ENCODE peak calls at places on chromosomes 6 and 20, in six cellular contexts. T, O, J, H, I and U are unnamed samples.

GRCh38 chr20:57330998-57331397 is 1.4 kb downstream of the SPO11 start:
- DNase-seq in I (no peak), T (no peak), H (no peak), J (no peak), O (no peak), U (no peak)

GRCh38 chr20:44572551-44573500 is 9.6 kb upstream of the PKIG start:
- DNase-seq in J (no peak), O (no peak), T (no peak), H (no peak), I (no peak), U (no peak)

GRCh38 chr6:373773-374724 is 17.5 kb upstream of the IRF4 start:
- DNase-seq in O (no peak), I (peak), J (no peak), T (no peak), H (no peak), U (no peak)

GRCh38 chr6:159398633-159399032 is 229.4 kb downstream of the FNDC1 start:
- DNase-seq in J (no peak), O (no peak), T (no peak), H (no peak), I (no peak), U (no peak)

GRCh38 chr20:50690979-50691584 is at the start of gene RIPOR3:
- DNase-seq in J (no peak), I (peak), O (no peak), H (no peak), T (no peak), U (peak)

GRCh38 chr6:37433657-37434271 is 743 bp downstream of the CMTR1 start:
- DNase-seq in I (no peak), J (no peak), O (no peak), H (no peak), T (peak), U (peak)

GRCh38 chr6:147549531-147549930 is 41.0 kb downstream of the SAMD5 start:
- DNase-seq in J (no peak), H (no peak), I (no peak), T (no peak), O (no peak), U (no peak)

GRCh38 chr6:35601331-35602132 is 87.2 kb downstream of the FKBP5 start:
- DNase-seq in I (no peak), T (no peak), O (no peak), H (no peak), J (peak), U (no peak)

GRCh38 chr6:42629845-42630244 is 66.0 kb downstream of the UBR2 start:
- DNase-seq in H (no peak), I (no peak), O (no peak), T (no peak), J (no peak), U (no peak)

GRCh38 chr6:119347466-119348307 is 1.9 kb downstream of the MAN1A1 start:
- DNase-seq in H (no peak), O (no peak), I (peak), T (peak), J (no peak), U (peak)

GRCh38 chr6:21999012-21999528 is 297.8 kb downstream of the PRL start:
- DNase-seq in T (no peak), J (no peak), O (peak), H (no peak), I (no peak), U (no peak)

GRCh38 chr6:6633898-6634734 is 45.6 kb downstream of the LY86 start:
- DNase-seq in I (no peak), O (no peak), T (no peak), J (no peak), H (no peak), U (peak)

GRCh38 chr6:56595490-56596122 is 47.1 kb downstream of the DST start:
- DNase-seq in H (no peak), O (peak), I (no peak), J (peak), T (no peak), U (peak)

GRCh38 chr20:10434832-10435812 is at the start of gene SLX4IP:
- DNase-seq in T (peak), H (peak), I (peak), J (peak), O (peak), U (peak)

GRCh38 chr6:31791324-31792089 is 4.0 kb downstream of the VARS1 start:
- DNase-seq in O (peak), I (no peak), J (no peak), H (no peak), T (no peak), U (peak)

GRCh38 chr6:21436625-21437024 is 156.9 kb upstream of the SOX4 start:
- DNase-seq in H (no peak), T (no peak), O (no peak), J (no peak), I (no peak), U (no peak)

GRCh38 chr20:6265204-6265904 is 142.5 kb upstream of the FERMT1 start:
- DNase-seq in T (no peak), J (peak), O (no peak), H (no peak), I (no peak), U (peak)

GRCh38 chr6:56009620-56010019 is 134.2 kb upstream of the BMP5 start:
- DNase-seq in I (no peak), O (no peak), H (no peak), T (no peak), J (no peak), U (no peak)

GRCh38 chr6:29502181-29502580 is 14.4 kb upstream of the MAS1L start:
- DNase-seq in T (no peak), H (no peak), I (no peak), O (no peak), J (no peak), U (no peak)

GRCh38 chr6:73515204-73516101 is 5.4 kb downstream of the EEF1A1 start:
- DNase-seq in O (no peak), I (no peak), J (no peak), H (no peak), T (no peak), U (peak)

GRCh38 chr6:38349795-38350194 is 289.9 kb downstream of the BTBD9 start:
- DNase-seq in T (no peak), O (no peak), J (no peak), H (no peak), I (no peak), U (no peak)

DNA sequence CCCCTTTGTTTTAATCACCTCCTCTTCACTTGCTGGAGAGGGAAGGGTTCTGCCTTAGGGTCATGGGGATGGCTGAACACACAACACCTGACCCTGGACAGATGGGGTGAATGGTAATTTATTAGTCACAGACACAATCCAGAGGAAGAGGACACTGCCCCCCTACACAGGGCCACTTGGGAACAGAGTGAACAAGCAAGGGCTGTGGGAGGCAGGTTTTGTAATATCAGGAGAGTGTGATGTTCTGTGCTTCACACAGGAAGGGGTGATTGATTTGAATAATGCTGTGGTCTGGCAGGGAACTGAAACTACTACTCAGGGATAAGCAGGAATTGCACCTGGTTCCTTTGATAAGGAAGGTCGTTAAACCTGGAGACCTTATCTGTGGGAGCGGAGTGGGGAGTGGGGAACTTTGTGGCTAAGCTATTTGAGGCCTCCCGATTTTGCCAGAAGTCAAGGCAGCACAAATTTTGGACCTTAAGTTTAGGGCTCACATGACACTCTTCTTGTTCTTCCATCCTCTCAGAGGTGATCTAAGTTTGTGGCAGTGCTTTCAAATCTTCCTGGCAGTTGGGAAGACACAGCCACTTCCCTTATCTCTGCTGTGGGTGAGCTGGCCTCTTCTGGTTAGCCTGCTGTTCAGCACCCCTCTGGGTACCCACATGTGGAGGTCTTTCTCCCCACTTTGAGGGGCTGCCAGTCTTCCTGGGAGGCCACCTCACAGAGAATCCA is 77.8 kb downstream of the CD164 start:
- DNase-seq in H (no peak), T (no peak), O (no peak), J (no peak), I (no peak), U (peak)
- TF ChIP-seq POLR2A in H (no peak), T (no peak), O (no peak), J (no peak), I (no peak), U (peak)

GRCh38 chr20:47356526-47357295 is at the start of gene ZMYND8:
- DNase-seq in T (peak), J (peak), I (peak), H (peak), O (peak), U (peak)
- TF ChIP-seq POLR2A in T (no peak), J (peak), I (no peak), H (peak), O (peak), U (peak)

GRCh38 chr6:45651301-45651700 is 273.6 kb upstream of the SUPT3H start:
- DNase-seq in I (no peak), H (no peak), O (no peak), T (no peak), J (no peak), U (no peak)
- TF ChIP-seq POLR2A in I (no peak), H (no peak), O (no peak), T (no peak), J (no peak), U (no peak)

DNA sequence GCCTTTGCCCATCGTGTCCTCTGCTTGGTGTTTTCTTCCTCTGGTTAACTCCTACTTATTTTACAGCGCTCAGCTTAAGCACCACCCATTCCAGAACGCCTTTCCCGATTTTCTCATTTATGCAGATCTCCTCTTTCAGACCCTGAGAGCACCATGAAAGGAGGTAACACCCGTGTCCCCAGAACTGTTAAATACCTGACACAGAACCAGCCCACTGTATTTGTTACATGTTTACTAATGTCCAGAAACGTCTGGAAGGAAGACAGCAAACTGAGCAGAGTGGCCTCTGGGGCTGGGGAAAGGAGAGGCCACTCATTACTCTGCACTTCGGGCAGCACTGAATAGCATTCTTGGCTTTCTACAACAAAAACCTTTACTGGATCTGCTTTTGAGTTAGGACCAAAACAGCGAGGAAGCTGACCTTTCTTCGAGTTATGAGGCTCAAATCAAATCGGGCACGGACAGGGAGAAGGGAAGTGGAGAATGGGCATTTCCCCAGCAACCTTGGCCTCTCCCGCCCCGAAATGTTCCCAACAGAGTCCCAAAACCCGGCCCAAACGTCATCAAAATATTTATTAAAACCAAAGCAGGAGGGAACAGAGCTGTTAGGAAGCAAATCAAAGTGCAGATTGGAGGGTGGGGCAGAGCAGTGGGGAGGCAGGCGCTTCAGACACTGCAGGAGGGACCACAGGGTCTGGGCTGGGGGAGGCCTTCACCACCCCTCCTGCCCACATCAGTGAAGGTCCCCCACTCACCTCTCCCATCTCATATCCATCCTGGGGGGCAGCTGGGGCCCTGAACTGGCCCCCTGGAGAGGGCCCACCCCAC is 1.1 kb upstream of the NECAB3 start:
- DNase-seq in T (no peak), O (no peak), J (no peak), I (no peak), H (no peak), U (no peak)
- TF ChIP-seq POLR2A in T (no peak), O (no peak), J (no peak), I (no peak), H (no peak), U (no peak)

GRCh38 chr6:53244532-53244931 is 95.9 kb upstream of the GCM1 start:
- DNase-seq in J (no peak), T (no peak), H (no peak), I (no peak), O (no peak), U (no peak)
- TF ChIP-seq POLR2A in J (no peak), T (no peak), H (no peak), I (no peak), O (no peak), U (no peak)

DNA sequence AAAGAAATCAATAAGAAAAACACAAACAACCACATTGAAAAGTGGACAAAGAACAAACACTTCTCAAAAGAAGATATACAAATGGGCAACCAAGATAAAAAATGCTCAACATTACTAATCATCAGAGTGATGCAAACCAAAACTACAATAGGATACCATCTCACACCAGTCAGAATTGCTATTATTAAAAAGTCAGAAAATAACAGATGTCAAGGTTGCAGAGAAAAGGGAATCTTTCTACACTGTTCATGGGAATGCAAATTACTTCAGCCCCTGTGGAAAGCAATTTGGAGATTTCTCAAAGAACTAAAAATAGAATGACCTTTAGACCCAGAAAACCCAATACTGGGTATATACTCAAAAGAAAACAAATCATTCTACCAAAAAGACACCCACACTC is 29.8 kb downstream of the KIF6 start:
- DNase-seq in I (no peak), J (no peak), T (no peak), O (no peak), H (no peak), U (no peak)
- TF ChIP-seq POLR2A in I (no peak), J (no peak), T (no peak), O (no peak), H (no peak), U (no peak)

DNA sequence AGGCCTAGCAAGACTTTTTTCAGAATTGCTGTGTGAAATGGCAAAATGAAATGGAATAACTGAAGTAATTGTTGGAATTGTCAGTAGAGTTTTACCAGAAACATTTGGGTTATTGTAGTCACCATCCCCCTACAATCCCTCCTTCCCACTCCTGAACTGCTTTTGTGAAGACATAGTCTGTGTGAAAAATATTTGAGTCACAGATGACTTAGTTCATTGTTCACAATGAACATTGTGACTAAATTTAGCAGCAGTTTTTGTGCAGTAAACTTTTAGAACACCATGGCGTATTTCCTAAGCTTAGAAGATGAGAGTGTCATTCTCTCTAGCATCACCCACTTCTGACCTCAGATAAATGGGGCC is 11.0 kb downstream of the OTOR start:
- DNase-seq in J (no peak), O (no peak), H (no peak), I (no peak), T (no peak), U (no peak)
- TF ChIP-seq POLR2A in J (no peak), O (no peak), H (no peak), I (no peak), T (no peak), U (no peak)

GRCh38 chr20:37345339-37346231 is at the start of gene SRC:
- DNase-seq in T (peak), O (peak), H (no peak), J (no peak), I (peak), U (peak)
- TF ChIP-seq POLR2A in T (peak), O (peak), H (peak), J (peak), I (peak), U (no peak)